ENCODE peak calls at places on chromosomes 4 and X, in seven cellular contexts. L is brain microvascular endothelial cell, O is HFF-Myc, S is fibroblast of mammary gland, M is heart right ventricle, J is adrenal gland, E is AG09309. H is an unnamed sample.

GRCh38 chr4:77493829-77494551 is 111.6 kb upstream of the CXCL13 start:
- DNase-seq in M (no peak), J (no peak), S (peak), L (no peak), E (no peak), O (no peak), H (no peak)

GRCh38 chr4:57850141-57850540 is 740.0 kb upstream of the IGFBP7 start:
- DNase-seq in O (no peak), E (no peak), J (no peak), L (no peak), M (no peak), S (no peak), H (no peak)

GRCh38 chr4:86220137-86220536 is 139.7 kb downstream of the MAPK10 start:
- DNase-seq in O (no peak), L (no peak), S (peak), E (peak), M (no peak), J (no peak), H (no peak)

GRCh38 chr4:100736651-100737450 is 219.0 kb upstream of the EMCN start:
- DNase-seq in O (peak), M (peak), S (peak), J (peak), L (peak), E (peak), H (no peak)

GRCh38 chr4:180565856-180566431 is 1677.3 kb upstream of the TENM3 start:
- DNase-seq in J (no peak), E (no peak), O (no peak), L (no peak), M (no peak), S (no peak), H (no peak)

GRCh38 chr4:82803746-82804145 is 5.2 kb upstream of the SCD5 start:
- DNase-seq in L (no peak), E (no peak), J (no peak), S (no peak), O (no peak), M (no peak), H (no peak)

GRCh38 chr4:3406431-3406830 is 35.3 kb upstream of the HGFAC start:
- DNase-seq in M (no peak), S (no peak), E (no peak), L (no peak), J (no peak), O (no peak), H (no peak)

GRCh38 chr4:140308366-140309123 is 64.9 kb upstream of the SCOC start:
- DNase-seq in M (peak), O (no peak), L (peak), E (peak), S (peak), J (peak), H (no peak)

GRCh38 chr4:64146030-64146429 is 263.2 kb downstream of the TECRL start:
- DNase-seq in O (no peak), S (no peak), J (no peak), E (no peak), L (no peak), M (no peak), H (no peak)

GRCh38 chr4:186158021-186158859 is 33.1 kb upstream of the CYP4V2 start:
- DNase-seq in O (no peak), J (no peak), M (no peak), S (no peak), L (no peak), E (no peak), H (no peak)

GRCh38 chrX:106378616-106379015 is 210.5 kb downstream of the PWWP3B start:
- DNase-seq in E (no peak), M (no peak), S (no peak), L (no peak), J (no peak), O (no peak), H (no peak)

GRCh38 chrX:12554206-12554605 is 237.0 kb upstream of the PRPS2 start:
- DNase-seq in J (no peak), L (no peak), E (no peak), M (no peak), O (no peak), S (no peak), H (no peak)

GRCh38 chr4:154781983-154782293 is 866 bp downstream of the RBM46 start:
- DNase-seq in S (no peak), O (no peak), L (no peak), M (no peak), J (no peak), E (no peak), H (no peak)

GRCh38 chr4:40710484-40711269 is 39.1 kb upstream of the NSUN7 start:
- DNase-seq in E (no peak), L (no peak), S (peak), O (no peak), M (no peak), J (no peak), H (no peak)

GRCh38 chr4:6207602-6208001 is 7.3 kb upstream of the JAKMIP1 start:
- DNase-seq in E (no peak), M (no peak), L (no peak), S (no peak), O (no peak), J (no peak), H (no peak)

GRCh38 chrX:63434665-63435064 is 83.5 kb upstream of the SPIN4 start:
- DNase-seq in L (no peak), E (no peak), S (peak), O (peak), J (no peak), M (no peak), H (no peak)

GRCh38 chr4:33626242-33626641 is 2618.1 kb downstream of the ARAP2 start:
- DNase-seq in E (no peak), L (no peak), M (no peak), S (no peak), O (no peak), J (no peak), H (no peak)

GRCh38 chr4:163493643-163494359 is 689 bp upstream of the TMA16 start:
- DNase-seq in S (no peak), O (no peak), J (no peak), M (peak), E (no peak), L (no peak), H (no peak)

GRCh38 chrX:43655961-43656494 is at the start of gene MAOA:
- DNase-seq in S (peak), O (no peak), L (no peak), M (peak), E (no peak), J (peak), H (no peak)

GRCh38 chrX:14032383-14032782 is 2.7 kb upstream of the GEMIN8 start:
- DNase-seq in S (peak), O (no peak), E (no peak), J (peak), M (peak), L (peak), H (peak)

GRCh38 chr4:1240721-1241465 is 8.0 kb downstream of the CTBP1 start:
- DNase-seq in S (no peak), L (no peak), E (no peak), J (no peak), O (no peak), M (peak), H (no peak)

GRCh38 chr4:1337376-1337831 is 9.6 kb upstream of the UVSSA start:
- DNase-seq in L (no peak), O (no peak), S (peak), M (no peak), E (no peak), J (no peak), H (no peak)

DNA sequence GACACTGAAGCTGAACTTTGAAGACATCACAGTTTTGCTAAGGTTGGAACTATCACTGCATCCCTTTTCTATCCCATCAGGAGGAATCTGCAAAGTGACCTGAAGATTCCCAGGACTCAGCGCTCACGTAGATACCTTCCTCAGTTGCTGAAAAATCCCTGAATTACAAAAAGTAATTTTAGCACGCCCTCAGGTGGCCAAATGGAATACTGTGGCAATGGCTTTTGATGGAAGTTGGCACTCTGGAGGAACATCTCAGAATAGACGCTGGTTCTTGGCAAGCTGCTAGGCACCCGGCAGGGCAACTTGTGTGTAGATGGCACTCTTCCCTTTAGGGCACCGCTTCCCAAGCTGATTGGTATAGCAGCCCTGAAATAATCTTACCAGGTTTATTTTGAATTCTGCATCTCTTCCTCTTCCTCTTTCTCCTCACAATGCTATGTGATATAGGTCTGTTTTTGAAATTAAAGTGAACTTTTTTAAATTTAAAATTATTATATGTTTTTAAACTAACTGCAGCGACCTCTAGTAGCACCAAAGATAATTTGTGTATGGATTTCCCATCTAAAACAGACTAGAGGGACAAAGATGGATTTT is 16.3 kb upstream of the ESX1 start:
- DNase-seq in M (peak), L (peak), E (no peak), J (peak), O (peak), S (peak), H (peak)
- TF ChIP-seq CTCF in M (peak), L (peak), E (peak), J (peak), O (peak), S (peak), H (peak)

DNA sequence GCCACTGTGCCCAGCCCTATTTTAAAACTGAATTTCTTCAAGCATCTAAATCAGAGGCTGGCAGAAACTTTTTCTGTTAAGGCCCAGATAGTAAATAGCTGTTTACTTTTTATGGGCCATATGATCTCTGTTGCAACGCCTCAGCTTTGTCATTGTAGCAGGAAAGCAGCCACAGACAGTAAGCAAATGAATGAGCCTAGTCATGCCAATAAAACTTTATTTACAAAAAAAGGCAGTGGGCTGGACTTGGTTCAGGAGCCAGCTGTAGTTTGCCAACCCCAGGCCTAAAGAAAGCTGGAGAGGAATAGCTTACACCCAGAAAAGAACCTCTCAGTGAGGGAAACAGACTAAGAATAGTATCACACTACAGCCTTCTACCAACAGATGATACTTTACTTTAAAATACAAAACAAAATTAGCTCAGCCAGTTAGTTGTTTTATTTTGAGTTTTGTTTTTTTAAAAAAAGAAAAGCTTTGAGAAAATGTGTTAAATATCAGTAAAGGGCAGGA is 25.5 kb downstream of the CHST7 start:
- DNase-seq in J (no peak), L (no peak), M (no peak), E (no peak), S (no peak), O (no peak), H (no peak)
- TF ChIP-seq CTCF in J (no peak), L (no peak), M (no peak), E (no peak), S (no peak), O (no peak), H (no peak)

DNA sequence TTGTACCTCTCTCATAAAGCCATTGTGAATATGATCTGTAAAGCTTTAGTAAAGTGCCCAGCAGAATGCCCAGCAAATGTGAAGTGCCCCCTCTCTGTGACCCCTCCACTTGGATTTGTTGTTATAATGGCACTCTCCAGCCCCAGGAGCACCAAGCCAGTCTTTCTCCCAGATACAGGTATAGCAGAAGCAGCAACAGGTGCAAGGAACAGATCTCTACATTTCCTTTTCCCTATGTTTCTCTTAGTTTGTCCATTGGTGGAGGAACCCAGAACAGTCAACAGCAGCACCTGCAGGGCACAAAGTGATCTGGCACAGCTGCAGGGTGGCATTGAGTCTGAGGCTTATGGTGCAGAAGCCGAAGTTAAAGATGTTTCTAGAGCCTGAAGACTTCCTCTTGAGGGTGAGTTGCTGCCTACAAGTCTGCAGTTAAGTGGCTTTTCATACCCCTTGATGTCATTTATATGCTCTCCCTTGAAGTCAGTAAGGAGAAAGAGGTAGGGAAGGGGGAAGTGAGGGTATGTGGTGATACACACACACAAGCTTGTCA is 16.1 kb upstream of the CXCL3 start:
- DNase-seq in J (no peak), O (no peak), S (no peak), L (no peak), M (no peak), E (no peak), H (no peak)
- TF ChIP-seq CTCF in J (no peak), O (no peak), S (no peak), L (no peak), M (no peak), E (no peak), H (no peak)

DNA sequence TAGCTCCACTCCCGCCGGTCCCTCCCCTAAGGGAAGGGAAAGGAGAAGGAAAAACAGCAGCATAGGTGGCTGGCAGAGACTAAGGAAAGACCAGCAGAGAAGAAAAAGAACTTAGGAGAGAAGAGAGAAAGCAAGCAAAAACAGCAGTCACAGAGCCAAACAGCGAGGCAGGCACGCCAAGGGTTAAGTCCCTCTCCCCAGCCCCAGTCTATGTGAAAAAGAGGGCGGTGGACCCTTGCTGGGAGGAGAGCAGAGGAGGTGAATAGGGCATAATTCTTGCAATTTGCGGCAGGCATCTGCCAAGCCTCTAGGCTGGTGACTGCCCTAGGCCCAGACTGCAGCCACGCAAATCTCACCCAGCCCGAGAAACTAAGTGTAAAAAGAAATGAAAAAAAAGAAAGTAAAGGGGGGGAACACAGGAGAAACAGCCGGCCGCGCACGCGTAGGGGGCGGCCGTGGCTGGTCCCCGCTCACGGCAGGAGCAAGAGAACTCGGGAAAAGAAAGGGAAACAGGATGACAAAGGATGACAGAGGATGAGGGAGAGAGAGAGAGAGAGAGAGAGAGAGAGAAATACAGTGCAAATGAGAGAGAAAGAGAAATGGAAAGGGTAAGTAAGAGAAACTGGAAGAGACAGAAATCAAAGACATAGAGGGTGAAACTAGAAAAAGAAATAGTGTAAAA is 48.6 kb downstream of the MAGEA9 start:
- DNase-seq in S (peak), L (peak), E (peak), J (no peak), M (no peak), O (no peak), H (peak)
- TF ChIP-seq CTCF in S (no peak), L (no peak), E (no peak), J (no peak), M (no peak), O (no peak), H (no peak)

GRCh38 chrX:8724176-8724757 is 7.7 kb downstream of the ANOS1 start:
- DNase-seq in M (no peak), O (no peak), J (no peak), S (no peak), E (no peak), L (no peak), H (no peak)
- TF ChIP-seq CTCF in M (no peak), O (peak), J (no peak), S (no peak), E (peak), L (peak), H (no peak)

GRCh38 chr4:14695411-14695810 is 306.9 kb upstream of the CPEB2 start:
- DNase-seq in L (peak), J (no peak), E (no peak), S (peak), O (no peak), M (no peak), H (no peak)

GRCh38 chr4:14693728-14694127 is 308.6 kb upstream of the CPEB2 start:
- DNase-seq in S (no peak), J (no peak), E (no peak), L (no peak), O (no peak), M (no peak), H (no peak)
- TF ChIP-seq CTCF in S (no peak), J (no peak), E (no peak), L (no peak), O (no peak), M (no peak), H (no peak)

GRCh38 chr4:112523764-112524505 is 8.0 kb upstream of the NEUROG2 start:
- DNase-seq in E (no peak), L (no peak), S (no peak), M (no peak), J (no peak), O (no peak), H (peak)

GRCh38 chr4:112522389-112522788 is 6.4 kb upstream of the NEUROG2 start:
- DNase-seq in J (no peak), S (no peak), E (no peak), M (no peak), O (no peak), L (no peak), H (no peak)

GRCh38 chr4:112521123-112522116 is 5.4 kb upstream of the NEUROG2 start:
- DNase-seq in J (no peak), L (no peak), M (no peak), E (no peak), S (no peak), O (no peak), H (no peak)

GRCh38 chr4:112520598-112521122 is 4.7 kb upstream of the NEUROG2 start:
- DNase-seq in O (no peak), J (no peak), E (no peak), L (no peak), M (no peak), S (peak), H (no peak)

DNA sequence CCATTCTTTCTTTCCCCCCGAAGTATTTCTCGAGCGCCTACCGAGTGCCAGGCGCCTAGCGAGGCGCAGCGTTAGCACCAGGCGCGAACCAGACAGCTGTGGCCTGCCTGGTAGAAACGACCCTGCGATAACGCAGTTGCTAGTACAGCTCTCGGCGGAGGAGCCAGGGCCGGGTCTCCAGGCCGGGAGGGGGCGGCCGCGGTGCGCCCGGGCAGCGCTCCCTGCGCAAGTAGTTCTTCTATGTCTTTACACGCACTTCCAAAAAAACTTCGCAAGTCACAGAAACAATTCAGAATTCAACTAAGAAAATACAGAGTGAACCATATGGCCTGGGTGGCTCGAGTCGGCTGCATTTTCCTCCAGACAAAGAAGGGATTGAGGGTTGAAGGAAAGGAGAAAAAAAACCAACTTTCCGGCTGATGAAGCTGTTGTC is 7.0 kb upstream of the NEUROG2 start:
- DNase-seq in L (peak), M (no peak), S (peak), O (no peak), E (no peak), J (no peak), H (no peak)
- TF ChIP-seq CTCF in L (peak), M (peak), S (no peak), O (peak), E (no peak), J (no peak), H (no peak)

GRCh38 chrX:48511561-48511960 is 2.8 kb downstream of the PORCN start:
- DNase-seq in E (no peak), J (no peak), M (no peak), L (no peak), S (no peak), O (no peak), H (no peak)
- TF ChIP-seq CTCF in E (peak), J (no peak), M (peak), L (peak), S (peak), O (peak), H (no peak)

GRCh38 chr4:162131256-162131655 is 32.5 kb downstream of the FSTL5 start:
- DNase-seq in O (no peak), J (no peak), M (no peak), S (no peak), L (no peak), E (no peak), H (no peak)
- TF ChIP-seq CTCF in O (peak), J (no peak), M (no peak), S (no peak), L (peak), E (peak), H (no peak)

GRCh38 chr4:211033-211511 is 86.8 kb downstream of the ZNF718 start:
- DNase-seq in M (no peak), O (no peak), S (no peak), J (no peak), L (no peak), E (no peak), H (no peak)

GRCh38 chr4:213971-214370 is 89.7 kb downstream of the ZNF718 start:
- DNase-seq in J (no peak), M (no peak), L (no peak), S (no peak), E (no peak), O (no peak), H (no peak)

GRCh38 chr4:217891-218290 is 87.4 kb downstream of the ZNF732 start:
- DNase-seq in M (no peak), J (no peak), O (no peak), E (no peak), S (no peak), L (no peak), H (no peak)

GRCh38 chr4:212438-213174 is 88.3 kb downstream of the ZNF718 start:
- DNase-seq in S (peak), J (peak), E (peak), O (peak), M (peak), L (peak), H (peak)
- TF ChIP-seq CTCF in S (no peak), J (no peak), E (no peak), O (no peak), M (no peak), L (no peak), H (no peak)

H was measured in natural killer cell.